ENCODE peak calls at places on chromosome 12, in four cellular contexts. C, Q, T and D are unnamed samples.

GRCh38 chr12:84694111-84694510 is 218.5 kb downstream of the SLC6A15 start:
- DNase-seq in C (no peak), Q (no peak), T (no peak), D (no peak)

GRCh38 chr12:2168808-2169207 is 116.0 kb downstream of the CACNA1C start:
- DNase-seq in C (no peak), Q (peak), T (no peak), D (peak)

GRCh38 chr12:121217761-121218160 is 7.8 kb downstream of the P2RX4 start:
- DNase-seq in C (no peak), Q (no peak), T (no peak), D (no peak)

GRCh38 chr12:85835810-85836715 is at the start of gene RASSF9:
- DNase-seq in C (peak), Q (peak), T (peak), D (peak)

GRCh38 chr12:123389560-123390351 is 5.8 kb downstream of the KMT5A start:
- DNase-seq in C (peak), Q (peak), T (peak), D (no peak)

GRCh38 chr12:25875661-25876060 is 82.8 kb upstream of the RASSF8 start:
- DNase-seq in C (peak), Q (no peak), T (no peak), D (no peak)

GRCh38 chr12:46218509-46219095 is 50.2 kb downstream of the SLC38A1 start:
- DNase-seq in C (no peak), Q (no peak), T (no peak), D (no peak)

GRCh38 chr12:11780521-11781101 is 131.1 kb downstream of the ETV6 start:
- DNase-seq in C (no peak), Q (no peak), T (no peak), D (no peak)

GRCh38 chr12:27057543-27057942 is 24.8 kb downstream of the C12orf71 start:
- DNase-seq in C (no peak), Q (no peak), T (no peak), D (no peak)

GRCh38 chr12:92362785-92363184 is 217.1 kb upstream of the BTG1 start:
- DNase-seq in C (no peak), Q (no peak), T (no peak), D (no peak)

GRCh38 chr12:20368653-20369163 is 371 bp downstream of the PDE3A start:
- DNase-seq in C (peak), Q (peak), T (peak), D (peak)

GRCh38 chr12:8065991-8066594 is at the start of gene C3AR1:
- DNase-seq in C (no peak), Q (peak), T (no peak), D (peak)

GRCh38 chr12:53676715-53677611 is 1.1 kb upstream of the ATP5MC2 start:
- DNase-seq in C (peak), Q (peak), T (peak), D (peak)

GRCh38 chr12:121580959-121581680 is at the start of gene KDM2B:
- DNase-seq in C (peak), Q (peak), T (peak), D (peak)

GRCh38 chr12:25083211-25083610 is 111.7 kb downstream of the DNAI7 start:
- DNase-seq in C (no peak), Q (no peak), T (no peak), D (no peak)

GRCh38 chr12:108214486-108214885 is 85.4 kb downstream of the WSCD2 start:
- DNase-seq in C (peak), Q (no peak), T (peak), D (peak)

GRCh38 chr12:113088971-113089756 is 32.6 kb downstream of the DTX1 start:
- DNase-seq in C (no peak), Q (no peak), T (no peak), D (no peak)
- H4K8ac ChIP-seq in C (no peak), Q (no peak), T (no peak), D (no peak)

DNA sequence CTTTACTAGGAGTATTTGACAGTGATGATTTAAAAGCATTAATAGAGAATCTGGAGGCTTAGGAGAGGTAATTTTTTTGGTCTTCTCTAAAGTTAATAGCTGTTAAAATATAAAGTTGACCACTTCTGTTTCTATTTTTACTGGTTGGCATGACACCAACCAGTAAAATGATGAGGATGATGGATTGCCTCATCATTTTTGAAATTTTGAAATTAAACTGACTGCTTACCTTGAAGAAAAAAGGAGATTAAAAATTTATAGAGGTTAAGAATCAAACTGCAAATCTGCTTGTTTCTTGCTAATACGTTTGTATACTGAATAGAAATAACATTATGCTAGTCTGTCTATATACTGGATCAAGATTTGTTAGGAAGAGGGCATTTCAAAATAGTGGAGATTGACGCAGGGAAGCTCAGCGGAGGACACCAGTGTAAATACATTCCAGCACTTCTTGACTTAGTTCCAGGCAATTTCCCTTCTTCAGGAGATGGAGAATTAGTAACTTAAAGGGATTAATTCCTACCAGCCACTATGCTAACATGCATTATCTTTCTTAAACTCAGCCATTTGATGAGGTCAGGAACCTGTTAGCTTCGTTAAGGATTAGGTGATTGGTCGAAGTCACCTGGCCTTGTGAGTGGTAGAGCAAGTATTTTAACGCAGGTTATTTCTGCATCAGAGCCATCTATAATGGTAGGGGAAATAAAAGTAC is 3.6 kb downstream of the EID3 start:
- DNase-seq in C (no peak), Q (no peak), T (no peak), D (peak)
- H3K4me2 ChIP-seq in C (no peak), Q (no peak), T (no peak), D (peak)

GRCh38 chr12:51869931-51870330 is 18.0 kb upstream of the ANKRD33 start:
- DNase-seq in C (no peak), Q (no peak), T (no peak), D (no peak)

GRCh38 chr12:51869490-51869865 is 18.4 kb upstream of the ANKRD33 start:
- DNase-seq in C (no peak), Q (no peak), T (no peak), D (no peak)

GRCh38 chr12:51871126-51871525 is 16.8 kb upstream of the ANKRD33 start:
- DNase-seq in C (no peak), Q (no peak), T (no peak), D (no peak)

GRCh38 chr12:51867796-51868428 is 19.4 kb upstream of the FIGNL2 start:
- DNase-seq in C (no peak), Q (no peak), T (no peak), D (no peak)

DNA sequence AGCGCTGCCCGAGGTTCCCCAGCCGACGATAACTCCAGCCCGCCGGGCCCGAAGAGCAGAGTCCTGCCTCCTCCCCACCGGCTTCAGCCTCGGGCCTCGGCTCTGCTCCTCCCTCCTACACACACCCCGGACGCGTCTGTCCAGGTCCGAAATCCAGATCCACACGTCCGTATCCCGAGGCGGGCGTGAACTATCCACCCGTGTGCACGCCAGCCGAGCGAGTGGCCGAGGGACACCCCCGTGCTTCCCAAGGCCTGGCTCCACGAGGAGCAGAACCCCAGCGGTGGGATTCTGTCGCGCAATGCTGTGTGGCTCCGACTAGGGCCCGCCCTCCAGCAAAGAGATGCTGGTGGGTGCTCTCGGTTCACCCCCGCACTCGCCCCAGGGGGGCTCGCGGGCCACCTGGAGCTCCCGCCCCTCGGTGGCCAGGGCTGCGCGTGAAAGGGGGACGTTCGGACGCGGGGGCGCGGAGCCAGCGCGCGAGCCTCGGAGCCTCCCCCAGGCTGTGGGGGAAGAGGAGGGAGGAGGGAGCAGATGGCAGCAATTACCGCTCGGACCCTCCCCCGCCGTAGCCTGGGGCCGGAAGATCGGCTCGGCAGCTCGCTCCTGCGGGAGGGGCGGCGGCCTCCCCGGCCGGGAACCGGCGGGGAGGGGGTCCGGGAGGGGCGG is 18.9 kb upstream of the ANKRD33 start:
- DNase-seq in C (no peak), Q (peak), T (no peak), D (no peak)
- H4K8ac ChIP-seq in C (no peak), Q (peak), T (no peak), D (no peak)

GRCh38 chr12:95335948-95336347 is 118.3 kb downstream of the VEZT start:
- DNase-seq in C (no peak), Q (no peak), T (no peak), D (peak)

GRCh38 chr12:95336387-95337067 is 118.9 kb downstream of the VEZT start:
- DNase-seq in C (peak), Q (peak), T (peak), D (peak)

GRCh38 chr12:95339086-95339788 is 121.6 kb downstream of the VEZT start:
- DNase-seq in C (no peak), Q (no peak), T (no peak), D (no peak)

GRCh38 chr12:95342008-95342407 is 124.4 kb downstream of the VEZT start:
- DNase-seq in C (no peak), Q (no peak), T (no peak), D (no peak)

GRCh38 chr12:95337176-95337575 is 119.6 kb downstream of the VEZT start:
- DNase-seq in C (no peak), Q (no peak), T (no peak), D (peak)
- H3K4me2 ChIP-seq in C (no peak), Q (no peak), T (no peak), D (no peak)

GRCh38 chr12:52211716-52212585 is 20.1 kb upstream of the KRT80 start:
- DNase-seq in C (no peak), Q (no peak), T (no peak), D (no peak)

GRCh38 chr12:52215587-52216031 is 17.4 kb upstream of the KRT7 start:
- DNase-seq in C (peak), Q (peak), T (no peak), D (peak)

GRCh38 chr12:52212701-52213540 is 20.1 kb upstream of the KRT7 start:
- DNase-seq in C (no peak), Q (no peak), T (no peak), D (no peak)

GRCh38 chr12:52214421-52214802 is 18.6 kb upstream of the KRT7 start:
- DNase-seq in C (no peak), Q (no peak), T (no peak), D (no peak)

DNA sequence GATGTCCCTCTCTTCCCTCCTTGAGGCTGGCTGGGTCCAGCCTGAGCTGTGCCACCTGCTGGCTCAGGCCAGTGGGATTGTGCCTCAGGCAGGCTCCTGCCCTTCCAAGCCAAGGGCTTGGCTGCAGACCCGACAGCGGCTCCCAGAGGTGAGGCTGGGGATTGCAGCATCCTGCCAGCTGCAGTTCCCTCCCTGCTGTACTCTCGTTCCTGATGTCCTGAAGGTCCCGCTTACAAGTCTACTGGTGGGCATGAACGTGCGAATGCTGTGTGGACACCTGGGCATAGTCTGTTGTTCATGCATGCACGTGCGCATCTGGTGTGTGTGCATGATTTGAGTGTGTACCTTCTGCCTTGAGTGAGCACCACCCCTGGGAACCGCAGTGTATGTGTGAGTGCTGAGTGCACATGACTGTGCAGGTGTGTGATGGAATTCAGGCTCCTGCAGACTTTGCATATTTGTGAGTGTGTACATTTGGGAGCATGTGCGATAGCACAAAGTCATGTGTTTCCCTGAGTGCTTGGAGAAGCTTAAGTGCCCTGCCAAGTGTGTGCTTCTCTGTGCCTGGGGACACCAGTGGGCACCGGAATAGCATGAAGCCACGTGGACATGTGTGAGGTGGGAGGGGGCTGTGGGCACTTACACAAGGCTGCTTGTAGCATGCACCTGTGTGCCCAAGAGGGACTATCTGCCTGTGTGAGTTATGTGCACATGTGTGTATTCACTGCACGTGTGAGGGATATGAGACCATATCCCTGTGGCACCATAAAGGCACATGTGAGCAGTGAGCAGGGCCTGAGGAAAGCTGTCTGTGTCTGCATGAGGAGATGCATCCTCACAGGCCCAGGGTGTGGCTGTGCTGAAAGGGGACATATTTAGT is 19.3 kb upstream of the KRT7 start:
- DNase-seq in C (peak), Q (peak), T (peak), D (peak)
- H4K8ac ChIP-seq in C (no peak), Q (no peak), T (no peak), D (peak)

GRCh38 chr12:45075575-45076282 is 24.8 kb upstream of the DBX2 start:
- DNase-seq in C (no peak), Q (no peak), T (no peak), D (no peak)
- H3K4me2 ChIP-seq in C (no peak), Q (no peak), T (no peak), D (no peak)

GRCh38 chr12:125246346-125246656 is 181.1 kb downstream of the AACS start:
- DNase-seq in C (no peak), Q (no peak), T (no peak), D (no peak)

GRCh38 chr12:125247477-125247876 is 182.2 kb downstream of the AACS start:
- DNase-seq in C (peak), Q (no peak), T (no peak), D (no peak)

GRCh38 chr12:125243811-125244210 is 178.6 kb downstream of the AACS start:
- DNase-seq in C (no peak), Q (no peak), T (no peak), D (no peak)

GRCh38 chr12:125244338-125244737 is 179.1 kb downstream of the AACS start:
- DNase-seq in C (no peak), Q (no peak), T (no peak), D (no peak)

DNA sequence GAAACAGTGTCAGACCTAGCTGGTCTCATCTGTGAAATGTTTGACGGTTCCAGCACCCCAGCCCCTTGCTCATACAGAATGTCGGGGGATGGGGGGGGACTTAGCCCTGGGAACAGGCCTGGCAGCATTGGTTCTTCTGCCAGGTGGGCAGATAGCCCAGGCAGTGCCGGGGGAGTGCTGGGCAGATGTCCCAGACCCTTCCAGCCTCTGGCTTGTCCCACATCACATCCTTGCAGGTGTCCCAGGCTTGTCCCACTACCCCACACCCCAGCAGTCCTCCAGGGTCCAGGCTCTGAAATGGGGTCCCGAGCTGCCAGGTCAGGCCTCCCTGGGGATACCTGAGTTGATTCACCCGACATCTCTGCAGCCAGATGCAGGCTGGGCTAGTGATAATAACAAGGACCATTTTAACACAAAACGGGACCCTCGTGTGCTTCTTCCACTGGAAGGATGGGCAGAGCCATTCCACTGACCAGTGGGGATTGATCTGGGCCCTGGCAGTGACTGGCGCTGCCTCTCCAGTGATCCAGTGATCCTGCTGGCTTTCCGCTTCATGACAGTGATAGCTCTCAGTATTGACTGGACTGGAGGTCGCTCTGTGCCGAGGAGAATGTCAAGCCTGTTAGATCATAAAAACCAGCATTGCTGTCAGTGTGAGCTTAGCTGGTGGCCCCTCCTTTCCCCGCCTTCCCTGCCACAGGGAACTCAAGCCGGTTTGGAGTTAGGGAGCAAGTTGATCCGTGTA is 180.5 kb downstream of the AACS start:
- DNase-seq in C (no peak), Q (no peak), T (no peak), D (no peak)
- H4K8ac ChIP-seq in C (no peak), Q (no peak), T (no peak), D (no peak)